ENCODE peak calls at places on chromosomes 6 and 20, in four cellular contexts. One of them, this sample, is unnamed.

GRCh38 chr6:37239950-37240713 is 17.4 kb upstream of the TBC1D22B start:
- DNase-seq in neural progenitor cell: no peak
- DNase-seq in HCT116: peak
- DNase-seq in fibroblast of lung: peak
- DNase-seq in this sample: peak

GRCh38 chr6:23272536-23272935 is 703.2 kb downstream of the HDGFL1 start:
- DNase-seq in HCT116: no peak
- DNase-seq in fibroblast of lung: no peak
- DNase-seq in neural progenitor cell: no peak
- DNase-seq in this sample: no peak

GRCh38 chr20:33812673-33813462 is 1.7 kb downstream of the CHMP4B start:
- DNase-seq in neural progenitor cell: peak
- DNase-seq in fibroblast of lung: no peak
- DNase-seq in HCT116: no peak
- DNase-seq in this sample: no peak

GRCh38 chr6:113859349-113860164 is 2.4 kb downstream of the MARCKS start:
- DNase-seq in neural progenitor cell: peak
- DNase-seq in HCT116: no peak
- DNase-seq in fibroblast of lung: peak
- DNase-seq in this sample: no peak

GRCh38 chr6:26295691-26296555 is 69.1 kb upstream of the BTN3A2 start:
- DNase-seq in HCT116: peak
- DNase-seq in neural progenitor cell: no peak
- DNase-seq in fibroblast of lung: peak
- DNase-seq in this sample: peak

GRCh38 chr6:20173833-20174796 is 38.2 kb downstream of the MBOAT1 start:
- DNase-seq in fibroblast of lung: no peak
- DNase-seq in neural progenitor cell: no peak
- DNase-seq in HCT116: no peak
- DNase-seq in this sample: peak

GRCh38 chr6:153143200-153143599 is 12.1 kb upstream of the RGS17 start:
- DNase-seq in neural progenitor cell: no peak
- DNase-seq in fibroblast of lung: no peak
- DNase-seq in HCT116: no peak
- DNase-seq in this sample: no peak

GRCh38 chr6:43869091-43869710 is 99.2 kb downstream of the VEGFA start:
- DNase-seq in HCT116: no peak
- DNase-seq in fibroblast of lung: no peak
- DNase-seq in neural progenitor cell: no peak
- DNase-seq in this sample: no peak

GRCh38 chr20:5511505-5511904 is 194.8 kb upstream of the PROKR2 start:
- DNase-seq in HCT116: no peak
- DNase-seq in neural progenitor cell: no peak
- DNase-seq in fibroblast of lung: no peak
- DNase-seq in this sample: no peak

GRCh38 chr6:8192597-8192996 is 90.2 kb upstream of the EEF1E1 start:
- DNase-seq in neural progenitor cell: no peak
- DNase-seq in HCT116: no peak
- DNase-seq in fibroblast of lung: no peak
- DNase-seq in this sample: no peak

GRCh38 chr6:3269412-3269975 is 10.7 kb downstream of the PSMG4 start:
- DNase-seq in fibroblast of lung: no peak
- DNase-seq in HCT116: no peak
- DNase-seq in neural progenitor cell: no peak
- DNase-seq in this sample: no peak

GRCh38 chr20:45791668-45792512 is at the start of the genes DNTTIP1 and WFDC3:
- DNase-seq in neural progenitor cell: peak
- DNase-seq in fibroblast of lung: peak
- DNase-seq in HCT116: peak
- DNase-seq in this sample: peak

GRCh38 chr6:137798846-137799245 is 68.2 kb upstream of the TNFAIP3 start:
- DNase-seq in fibroblast of lung: no peak
- DNase-seq in neural progenitor cell: no peak
- DNase-seq in HCT116: no peak
- DNase-seq in this sample: peak

GRCh38 chr6:141685416-141685815 is 447.3 kb upstream of the GJE1 start:
- DNase-seq in fibroblast of lung: no peak
- DNase-seq in HCT116: no peak
- DNase-seq in neural progenitor cell: no peak
- DNase-seq in this sample: no peak

GRCh38 chr6:87350516-87350915 is 5.9 kb downstream of the C6orf163 start:
- DNase-seq in neural progenitor cell: no peak
- DNase-seq in fibroblast of lung: no peak
- DNase-seq in HCT116: no peak
- DNase-seq in this sample: no peak

GRCh38 chr6:129617986-129618385 is 92.0 kb downstream of the ARHGAP18 start:
- DNase-seq in HCT116: no peak
- DNase-seq in fibroblast of lung: no peak
- DNase-seq in neural progenitor cell: no peak
- DNase-seq in this sample: no peak

GRCh38 chr6:7589221-7589620 is 777 bp upstream of the SNRNP48 start:
- DNase-seq in fibroblast of lung: no peak
- DNase-seq in HCT116: no peak
- DNase-seq in neural progenitor cell: no peak
- DNase-seq in this sample: no peak

GRCh38 chr6:2482773-2483172 is 237.4 kb upstream of the GMDS start:
- DNase-seq in fibroblast of lung: no peak
- DNase-seq in neural progenitor cell: no peak
- DNase-seq in HCT116: peak
- DNase-seq in this sample: no peak

GRCh38 chr6:37988696-37989095 is 169.2 kb downstream of the ZFAND3 start:
- DNase-seq in fibroblast of lung: no peak
- DNase-seq in HCT116: no peak
- DNase-seq in neural progenitor cell: no peak
- DNase-seq in this sample: no peak

GRCh38 chr6:15628499-15629131 is 34.2 kb downstream of the DTNBP1 start:
- DNase-seq in fibroblast of lung: peak
- DNase-seq in HCT116: no peak
- DNase-seq in neural progenitor cell: no peak
- DNase-seq in this sample: peak

GRCh38 chr6:41894366-41895299 is 542 bp downstream of the USP49 start:
- DNase-seq in neural progenitor cell: peak
- DNase-seq in HCT116: no peak
- DNase-seq in fibroblast of lung: no peak
- DNase-seq in this sample: peak

GRCh38 chr6:71410164-71410566 is 121.6 kb downstream of the OGFRL1 start:
- DNase-seq in HCT116: no peak
- DNase-seq in neural progenitor cell: no peak
- DNase-seq in fibroblast of lung: no peak
- DNase-seq in this sample: no peak

GRCh38 chr6:17865798-17866725 is 121.4 kb downstream of the KIF13A start:
- DNase-seq in neural progenitor cell: no peak
- DNase-seq in fibroblast of lung: peak
- DNase-seq in HCT116: peak
- DNase-seq in this sample: no peak

GRCh38 chr6:11428895-11429294 is 108.7 kb upstream of the TMEM170B start:
- DNase-seq in fibroblast of lung: peak
- DNase-seq in HCT116: no peak
- DNase-seq in neural progenitor cell: peak
- DNase-seq in this sample: no peak

GRCh38 chr20:35511814-35512420 is 17.5 kb downstream of the C20orf173 start:
- DNase-seq in neural progenitor cell: peak
- DNase-seq in HCT116: no peak
- DNase-seq in fibroblast of lung: peak
- DNase-seq in this sample: peak

GRCh38 chr6:142846883-142847287 is 98.1 kb downstream of the HIVEP2 start:
- DNase-seq in fibroblast of lung: peak
- DNase-seq in HCT116: no peak
- DNase-seq in neural progenitor cell: no peak
- DNase-seq in this sample: no peak

GRCh38 chr6:149075616-149076354 is 241.7 kb upstream of the TAB2 start:
- DNase-seq in HCT116: no peak
- DNase-seq in neural progenitor cell: no peak
- DNase-seq in fibroblast of lung: peak
- DNase-seq in this sample: no peak

GRCh38 chr20:10670521-10671220 is 3.1 kb downstream of the JAG1 start:
- DNase-seq in HCT116: no peak
- DNase-seq in neural progenitor cell: no peak
- DNase-seq in fibroblast of lung: peak
- DNase-seq in this sample: no peak

GRCh38 chr20:58481541-58482021 is 33.6 kb downstream of the APCDD1L start:
- DNase-seq in neural progenitor cell: peak
- DNase-seq in fibroblast of lung: peak
- DNase-seq in HCT116: peak
- DNase-seq in this sample: no peak

GRCh38 chr6:54076159-54076789 is 35.0 kb upstream of the MLIP start:
- DNase-seq in HCT116: no peak
- DNase-seq in fibroblast of lung: no peak
- DNase-seq in neural progenitor cell: no peak
- DNase-seq in this sample: no peak

GRCh38 chr6:139858444-139858843 is 484.0 kb upstream of the CITED2 start:
- DNase-seq in HCT116: no peak
- DNase-seq in neural progenitor cell: no peak
- DNase-seq in fibroblast of lung: no peak
- DNase-seq in this sample: no peak

GRCh38 chr6:110475255-110475654 is 1.2 kb downstream of the SLC22A16 start:
- DNase-seq in neural progenitor cell: no peak
- DNase-seq in HCT116: no peak
- DNase-seq in fibroblast of lung: peak
- DNase-seq in this sample: peak

GRCh38 chr20:36183155-36183944 is 28.8 kb downstream of the EPB41L1 start:
- DNase-seq in neural progenitor cell: no peak
- DNase-seq in HCT116: no peak
- DNase-seq in fibroblast of lung: no peak
- DNase-seq in this sample: no peak

GRCh38 chr6:140079328-140079727 is 704.9 kb upstream of the CITED2 start:
- DNase-seq in neural progenitor cell: no peak
- DNase-seq in fibroblast of lung: peak
- DNase-seq in HCT116: no peak
- DNase-seq in this sample: no peak

GRCh38 chr6:44011350-44011925 is 115.8 kb downstream of the MRPL14 start:
- DNase-seq in HCT116: no peak
- DNase-seq in neural progenitor cell: no peak
- DNase-seq in fibroblast of lung: no peak
- DNase-seq in this sample: no peak

GRCh38 chr20:47421076-47421475 is 64.6 kb upstream of the ZMYND8 start:
- DNase-seq in HCT116: no peak
- DNase-seq in neural progenitor cell: no peak
- DNase-seq in fibroblast of lung: no peak
- DNase-seq in this sample: no peak

GRCh38 chr6:148342146-148343027 is at the start of gene SASH1:
- DNase-seq in neural progenitor cell: peak
- DNase-seq in HCT116: peak
- DNase-seq in fibroblast of lung: peak
- DNase-seq in this sample: no peak

GRCh38 chr6:107634147-107635057 is 144.5 kb downstream of the SOBP start:
- DNase-seq in fibroblast of lung: no peak
- DNase-seq in neural progenitor cell: no peak
- DNase-seq in HCT116: no peak
- DNase-seq in this sample: no peak
- TF ChIP-seq EZH2 in fibroblast of lung: no peak
- TF ChIP-seq EZH2 in neural progenitor cell: no peak
- TF ChIP-seq EZH2 in HCT116: no peak
- TF ChIP-seq EZH2 in this sample: no peak

GRCh38 chr6:160327981-160328380 is 20.2 kb upstream of the SLC22A3 start:
- DNase-seq in neural progenitor cell: no peak
- DNase-seq in HCT116: no peak
- DNase-seq in fibroblast of lung: no peak
- DNase-seq in this sample: no peak
- TF ChIP-seq EZH2 in neural progenitor cell: no peak
- TF ChIP-seq EZH2 in HCT116: no peak
- TF ChIP-seq EZH2 in fibroblast of lung: no peak
- TF ChIP-seq EZH2 in this sample: no peak

DNA sequence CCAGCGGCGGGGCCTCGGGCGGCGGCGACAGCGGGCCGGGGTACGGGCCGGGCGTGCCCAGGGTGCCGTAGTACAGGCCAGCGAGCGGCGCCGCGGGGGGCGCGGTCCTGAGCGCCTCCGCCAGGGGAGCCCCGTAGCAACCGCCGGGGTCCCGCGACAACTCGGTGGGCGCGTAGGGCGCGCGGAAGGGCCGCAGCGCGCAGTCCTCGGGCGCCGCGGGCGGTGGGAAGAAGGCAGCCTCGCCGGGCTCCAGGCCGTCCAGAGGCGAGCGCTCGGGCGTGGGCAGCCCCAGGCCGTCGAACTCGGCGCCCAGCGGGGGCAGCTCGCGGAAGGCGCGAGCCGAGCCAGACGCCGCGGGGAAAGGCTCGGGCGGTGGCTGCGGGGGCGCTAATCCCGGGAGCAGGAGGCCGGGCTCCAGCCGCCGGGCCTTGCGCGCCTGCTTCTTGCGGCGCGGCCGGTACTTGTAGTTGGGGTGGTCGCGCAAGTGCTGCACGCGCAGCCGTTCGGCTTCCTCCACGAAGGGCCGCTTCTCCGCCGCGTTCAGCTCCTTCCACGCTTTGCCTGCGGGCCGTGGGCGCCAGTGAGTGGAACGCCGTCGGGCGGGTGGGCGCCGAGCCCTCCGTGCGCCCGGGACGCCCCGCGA is 916 bp downstream of the SOX18 start:
- DNase-seq in HCT116: no peak
- DNase-seq in fibroblast of lung: no peak
- DNase-seq in neural progenitor cell: peak
- DNase-seq in this sample: no peak
- TF ChIP-seq EZH2 in HCT116: no peak
- TF ChIP-seq EZH2 in fibroblast of lung: peak
- TF ChIP-seq EZH2 in neural progenitor cell: peak
- TF ChIP-seq EZH2 in this sample: no peak

GRCh38 chr6:10414766-10415592 is at the start of gene TFAP2A:
- DNase-seq in HCT116: no peak
- DNase-seq in fibroblast of lung: no peak
- DNase-seq in neural progenitor cell: peak
- DNase-seq in this sample: no peak
- TF ChIP-seq EZH2 in HCT116: no peak
- TF ChIP-seq EZH2 in fibroblast of lung: peak
- TF ChIP-seq EZH2 in neural progenitor cell: peak
- TF ChIP-seq EZH2 in this sample: no peak

DNA sequence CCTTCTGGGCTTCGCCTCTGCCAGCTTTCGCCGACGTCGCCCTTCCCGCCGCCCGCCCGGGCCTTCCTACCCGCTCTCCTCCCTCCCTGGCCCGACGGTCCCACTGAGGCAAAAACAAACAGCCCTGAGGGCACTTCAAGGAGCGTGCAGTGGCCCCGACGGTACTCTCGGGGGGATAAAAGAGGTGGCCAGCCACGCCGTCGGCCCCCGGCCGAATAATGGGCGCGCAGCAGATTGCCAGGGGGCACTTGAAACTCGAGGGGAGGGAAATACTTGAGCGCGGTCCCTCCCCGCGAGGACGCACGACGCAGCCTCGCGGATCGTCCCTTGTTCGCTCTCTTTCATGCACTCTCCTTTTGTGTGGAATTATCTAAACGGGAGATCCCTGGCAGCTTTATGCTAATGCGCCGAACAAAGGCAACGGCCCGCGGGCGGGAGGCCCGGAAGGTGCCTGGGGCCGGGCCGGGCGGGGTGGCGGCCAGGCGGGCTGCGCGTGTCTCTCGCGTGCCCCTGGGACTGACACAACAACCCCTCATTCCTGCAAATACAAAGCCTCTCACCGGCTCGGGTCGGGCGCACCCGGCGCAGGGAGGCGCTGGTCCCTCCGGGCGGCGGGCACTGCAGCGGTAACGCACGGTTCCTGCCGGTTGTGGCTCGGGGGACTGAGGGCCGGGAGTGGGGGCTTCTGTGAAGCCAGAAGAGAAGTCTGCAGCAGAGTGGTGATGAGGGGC is 3.7 kb upstream of the INSM1 start:
- DNase-seq in fibroblast of lung: no peak
- DNase-seq in neural progenitor cell: peak
- DNase-seq in HCT116: no peak
- DNase-seq in this sample: no peak
- TF ChIP-seq EZH2 in fibroblast of lung: peak
- TF ChIP-seq EZH2 in neural progenitor cell: no peak
- TF ChIP-seq EZH2 in HCT116: no peak
- TF ChIP-seq EZH2 in this sample: no peak

This sample was measured in DND-41.